ENCODE peak calls at places on chromosomes 5 and 9, in seven cellular contexts. B, N, V, M, Z, L and G are unnamed samples.

GRCh38 chr5:59760798-59761348 is 132.7 kb downstream of the PDE4D start:
- DNase-seq in B (peak; percentile 78), N (peak; percentile 90), V (peak; percentile 83), M (peak; percentile 87), Z (peak; percentile 84), L (peak; percentile 86), G (no peak)

GRCh38 chr5:10434392-10434791 is 7.3 kb upstream of the ROPN1L start:
- DNase-seq in B (no peak), N (no peak), V (peak; percentile 19), M (no peak), Z (no peak), L (peak; percentile 58), G (no peak)

GRCh38 chr9:79353856-79354520 is 217.8 kb upstream of the TLE4 start:
- DNase-seq in B (peak; percentile 78), N (peak; percentile 12), V (peak; percentile 0), M (peak; percentile 60), Z (peak; percentile 18), L (peak; percentile 64), G (no peak)

GRCh38 chr9:130728721-130729120 is 35.1 kb downstream of the EXOSC2 start:
- DNase-seq in B (peak; percentile 63), N (peak; percentile 44), V (peak; percentile 85), M (peak; percentile 68), Z (peak; percentile 52), L (peak; percentile 63), G (no peak)

GRCh38 chr9:125360621-125361020 is 99.0 kb downstream of the GAPVD1 start:
- DNase-seq in B (no peak), N (no peak), V (no peak), M (no peak), Z (no peak), L (no peak), G (no peak)

GRCh38 chr5:142819816-142820215 is 49.6 kb downstream of the ARHGAP26 start:
- DNase-seq in B (no peak), N (peak; percentile 62), V (peak; percentile 79), M (peak; percentile 63), Z (peak; percentile 43), L (peak; percentile 46), G (no peak)

GRCh38 chr9:37994639-37995347 is 74.2 kb downstream of the SHB start:
- DNase-seq in B (peak; percentile 67), N (peak; percentile 72), V (peak; percentile 82), M (peak; percentile 83), Z (peak; percentile 68), L (peak; percentile 79), G (peak; percentile 30)

GRCh38 chr5:151870820-151871219 is 53.8 kb downstream of the GLRA1 start:
- DNase-seq in B (peak; percentile 67), N (peak; percentile 89), V (peak; percentile 59), M (peak; percentile 30), Z (peak; percentile 21), L (peak; percentile 80), G (no peak)

GRCh38 chr5:54988817-54989216 is 3.4 kb upstream of the ESM1 start:
- DNase-seq in B (no peak), N (no peak), V (no peak), M (no peak), Z (no peak), L (no peak), G (no peak)

GRCh38 chr9:87644659-87645058 is 81.3 kb upstream of the CTSL start:
- DNase-seq in B (no peak), N (no peak), V (no peak), M (no peak), Z (no peak), L (no peak), G (no peak)

GRCh38 chr9:70438341-70438924 is 24.0 kb upstream of the KLF9 start:
- DNase-seq in B (peak; percentile 86), N (peak; percentile 92), V (peak; percentile 95), M (peak; percentile 90), Z (peak; percentile 97), L (peak; percentile 96), G (no peak)

GRCh38 chr5:80569086-80569960 is 757 bp downstream of the ANKRD34B start:
- DNase-seq in B (no peak), N (no peak), V (no peak), M (peak; percentile 20), Z (no peak), L (no peak), G (no peak)

GRCh38 chr9:87713278-87713989 is 12.5 kb upstream of the CTSL start:
- DNase-seq in B (peak; percentile 96), N (peak; percentile 94), V (peak; percentile 100), M (peak; percentile 100), Z (peak; percentile 99), L (peak; percentile 99), G (no peak)

GRCh38 chr5:115842089-115842881 is 550 bp downstream of the AP3S1 start:
- DNase-seq in B (peak; percentile 20), N (peak; percentile 33), V (peak; percentile 42), M (peak; percentile 77), Z (peak; percentile 63), L (no peak), G (peak; percentile 26)

GRCh38 chr5:16536246-16536645 is 70.6 kb upstream of the ZNF622 start:
- DNase-seq in B (no peak), N (no peak), V (peak; percentile 58), M (peak; percentile 12), Z (peak; percentile 20), L (peak; percentile 46), G (no peak)

GRCh38 chr9:89367281-89367680 is 49.0 kb downstream of the SECISBP2 start:
- DNase-seq in B (no peak), N (no peak), V (no peak), M (no peak), Z (no peak), L (no peak), G (no peak)

GRCh38 chr9:111870774-111871542 is 25.7 kb upstream of the UGCG start:
- DNase-seq in B (no peak), N (no peak), V (no peak), M (no peak), Z (no peak), L (no peak), G (peak; percentile 38)

GRCh38 chr9:6098431-6098830 is 83.0 kb upstream of the RANBP6 start:
- DNase-seq in B (no peak), N (no peak), V (peak; percentile 76), M (peak; percentile 42), Z (peak; percentile 68), L (peak; percentile 26), G (no peak)

GRCh38 chr5:143055596-143056330 is 285.6 kb downstream of the ARHGAP26 start:
- DNase-seq in B (no peak), N (peak; percentile 37), V (peak; percentile 54), M (peak; percentile 48), Z (peak; percentile 44), L (peak; percentile 75), G (no peak)

GRCh38 chr5:39624268-39624886 is 199.6 kb upstream of the DAB2 start:
- DNase-seq in B (peak; percentile 17), N (peak; percentile 60), V (peak; percentile 71), M (peak; percentile 78), Z (peak; percentile 33), L (peak; percentile 67), G (no peak)

GRCh38 chr9:16207161-16207560 is 654.3 kb downstream of the CCDC171 start:
- DNase-seq in B (peak; percentile 61), N (no peak), V (peak; percentile 74), M (peak; percentile 70), Z (peak; percentile 60), L (peak; percentile 70), G (no peak)

GRCh38 chr9:31372796-31373587 is 1011.5 kb upstream of the ACO1 start:
- DNase-seq in B (no peak), N (peak; percentile 83), V (no peak), M (peak; percentile 0), Z (peak; percentile 33), L (no peak), G (no peak)

GRCh38 chr5:168286386-168286785 is 5.1 kb upstream of the WWC1 start:
- DNase-seq in B (no peak), N (no peak), V (no peak), M (no peak), Z (no peak), L (no peak), G (peak; percentile 35)

GRCh38 chr9:116717150-116717549 is 30.0 kb downstream of the TRIM32 start:
- DNase-seq in B (no peak), N (no peak), V (peak; percentile 70), M (peak; percentile 58), Z (no peak), L (peak; percentile 14), G (no peak)

GRCh38 chr5:67209141-67209771 is 12.7 kb upstream of the CD180 start:
- DNase-seq in B (peak; percentile 74), N (peak; percentile 88), V (peak; percentile 78), M (peak; percentile 85), Z (peak; percentile 87), L (peak; percentile 86), G (no peak)

GRCh38 chr9:92954078-92954861 is 6.9 kb downstream of the FGD3 start:
- DNase-seq in B (peak; percentile 9), N (peak; percentile 85), V (peak; percentile 6), M (no peak), Z (peak; percentile 18), L (peak; percentile 21), G (peak; percentile 42)

GRCh38 chr9:136365775-136366223 is 2.3 kb upstream of the DNLZ start:
- DNase-seq in B (no peak), N (no peak), V (no peak), M (no peak), Z (no peak), L (no peak), G (no peak)
- TF ChIP-seq CTCF in B (no peak), N (no peak), V (no peak), M (no peak), Z (no peak), L (no peak), G (no peak)

GRCh38 chr9:114735732-114736131 is 53.7 kb upstream of the TEX48 start:
- DNase-seq in B (no peak), N (peak; percentile 78), V (peak; percentile 44), M (peak; percentile 73), Z (peak; percentile 33), L (peak; percentile 74), G (no peak)
- TF ChIP-seq CTCF in B (no peak), N (no peak), V (no peak), M (no peak), Z (no peak), L (no peak), G (no peak)

GRCh38 chr9:133089271-133089671 is 27.5 kb downstream of the CEL start:
- DNase-seq in B (no peak), N (no peak), V (peak; percentile 4), M (no peak), Z (no peak), L (no peak), G (no peak)

GRCh38 chr9:133090752-133091325 is 29.1 kb downstream of the CEL start:
- DNase-seq in B (no peak), N (no peak), V (no peak), M (no peak), Z (no peak), L (no peak), G (no peak)

GRCh38 chr9:133088146-133088750 is 26.5 kb downstream of the CEL start:
- DNase-seq in B (no peak), N (no peak), V (no peak), M (no peak), Z (no peak), L (no peak), G (no peak)

GRCh38 chr9:133088756-133089155 is 27.0 kb downstream of the CEL start:
- DNase-seq in B (no peak), N (no peak), V (no peak), M (no peak), Z (no peak), L (no peak), G (no peak)

GRCh38 chr9:133090187-133090586 is 28.4 kb downstream of the CEL start:
- DNase-seq in B (no peak), N (no peak), V (no peak), M (no peak), Z (no peak), L (no peak), G (no peak)
- TF ChIP-seq CTCF in B (no peak), N (no peak), V (no peak), M (no peak), Z (no peak), L (no peak), G (no peak)

GRCh38 chr9:112925058-112925641 is 34.5 kb upstream of the SLC46A2 start:
- DNase-seq in B (peak; percentile 13), N (peak; percentile 63), V (peak; percentile 63), M (peak; percentile 65), Z (peak; percentile 47), L (peak; percentile 49), G (no peak)
- TF ChIP-seq CTCF in B (peak; percentile 29), N (peak; percentile 49), V (peak; percentile 47), M (peak; percentile 25), Z (peak; percentile 35), L (peak; percentile 52), G (peak; percentile 46)